ENCODE peak calls at places on chromosomes 3 and 15, in seven cellular contexts. O is PC-3, M is neuronal stem cell, Y is mesendoderm, I is aorta, X is OCI-LY7, K is A549. D is an unnamed sample.

GRCh38 chr3:138938056-138938876 is 8.7 kb downstream of the FOXL2 start:
- DNase-seq in O (no peak), M (no peak), Y (peak; percentile 40), I (no peak), X (no peak), K (no peak), D (no peak)

GRCh38 chr3:57755368-57756021 is 614 bp upstream of the SLMAP start:
- DNase-seq in O (peak; percentile 79), M (no peak), Y (peak; percentile 87), I (no peak), X (peak; percentile 77), K (peak; percentile 63), D (peak; percentile 65)

GRCh38 chr3:10594915-10595314 is 89.5 kb upstream of the ATP2B2 start:
- DNase-seq in O (peak; percentile 70), M (peak; percentile 92), Y (peak; percentile 90), I (peak; percentile 50), X (peak; percentile 66), K (peak; percentile 56), D (peak; percentile 85)

GRCh38 chr3:93843981-93844380 is 129.7 kb downstream of the PROS1 start:
- DNase-seq in O (peak; percentile 88), M (no peak), Y (peak; percentile 43), I (no peak), X (no peak), K (peak; percentile 79), D (no peak)

GRCh38 chr3:171206283-171206682 is 179.8 kb upstream of the SLC2A2 start:
- DNase-seq in O (no peak), M (no peak), Y (peak; percentile 85), I (no peak), X (no peak), K (no peak), D (no peak)

GRCh38 chr3:43203022-43203421 is 83.3 kb upstream of the SNRK start:
- DNase-seq in O (no peak), M (no peak), Y (peak; percentile 30), I (no peak), X (no peak), K (no peak), D (no peak)

GRCh38 chr15:42035362-42035761 is 14.5 kb upstream of the PLA2G4E start:
- DNase-seq in O (peak; percentile 27), M (no peak), Y (peak; percentile 62), I (no peak), X (peak; percentile 73), K (no peak), D (no peak)

GRCh38 chr3:172307143-172307560 is 141.1 kb downstream of the GHSR start:
- DNase-seq in O (peak; percentile 22), M (no peak), Y (no peak), I (no peak), X (no peak), K (peak; percentile 30), D (no peak)

GRCh38 chr15:81155375-81156218 is 21.5 kb downstream of the CFAP161 start:
- DNase-seq in O (peak; percentile 62), M (no peak), Y (peak; percentile 56), I (no peak), X (peak; percentile 62), K (peak; percentile 69), D (peak; percentile 67)

GRCh38 chr3:123444744-123445143 is 4.1 kb downstream of the ADCY5 start:
- DNase-seq in O (no peak), M (no peak), Y (no peak), I (no peak), X (no peak), K (no peak), D (no peak)

GRCh38 chr3:106251160-106251892 is 382.5 kb upstream of the CBLB start:
- DNase-seq in O (peak; percentile 69), M (no peak), Y (peak; percentile 52), I (no peak), X (no peak), K (peak; percentile 10), D (no peak)

GRCh38 chr15:91710072-91710471 is 143.4 kb upstream of the SLCO3A1 start:
- DNase-seq in O (peak; percentile 39), M (no peak), Y (peak; percentile 80), I (no peak), X (no peak), K (no peak), D (no peak)

GRCh38 chr3:127067116-127067910 is 84.4 kb downstream of the PLXNA1 start:
- DNase-seq in O (no peak), M (no peak), Y (no peak), I (no peak), X (no peak), K (no peak), D (no peak)

GRCh38 chr15:93458567-93458966 is 369.6 kb upstream of the RGMA start:
- DNase-seq in O (no peak), M (no peak), Y (no peak), I (no peak), X (no peak), K (no peak), D (no peak)

GRCh38 chr3:73121684-73122331 is 60.3 kb downstream of the EBLN2 start:
- DNase-seq in O (no peak), M (no peak), Y (no peak), I (no peak), X (no peak), K (no peak), D (peak; percentile 76)

GRCh38 chr15:58203537-58203936 is 65.4 kb downstream of the AQP9 start:
- DNase-seq in O (no peak), M (no peak), Y (no peak), I (no peak), X (no peak), K (no peak), D (no peak)

GRCh38 chr15:86079491-86080266 is at the start of gene AGBL1:
- DNase-seq in O (no peak), M (no peak), Y (peak; percentile 76), I (no peak), X (no peak), K (no peak), D (no peak)

GRCh38 chr15:39426552-39427532 is 154.0 kb upstream of the THBS1 start:
- DNase-seq in O (no peak), M (no peak), Y (no peak), I (peak; percentile 83), X (no peak), K (no peak), D (peak; percentile 100)

GRCh38 chr3:114394551-114394950 is 100.7 kb downstream of the TIGIT start:
- DNase-seq in O (no peak), M (no peak), Y (no peak), I (no peak), X (no peak), K (no peak), D (no peak)
- H3K4me3 ChIP-seq in O (no peak overlapping the region), M (no peak overlapping the region), Y (no peak overlapping the region), I (no peak overlapping the region), X (no peak overlapping the region), K (no peak overlapping the region), D (no peak overlapping the region)

DNA sequence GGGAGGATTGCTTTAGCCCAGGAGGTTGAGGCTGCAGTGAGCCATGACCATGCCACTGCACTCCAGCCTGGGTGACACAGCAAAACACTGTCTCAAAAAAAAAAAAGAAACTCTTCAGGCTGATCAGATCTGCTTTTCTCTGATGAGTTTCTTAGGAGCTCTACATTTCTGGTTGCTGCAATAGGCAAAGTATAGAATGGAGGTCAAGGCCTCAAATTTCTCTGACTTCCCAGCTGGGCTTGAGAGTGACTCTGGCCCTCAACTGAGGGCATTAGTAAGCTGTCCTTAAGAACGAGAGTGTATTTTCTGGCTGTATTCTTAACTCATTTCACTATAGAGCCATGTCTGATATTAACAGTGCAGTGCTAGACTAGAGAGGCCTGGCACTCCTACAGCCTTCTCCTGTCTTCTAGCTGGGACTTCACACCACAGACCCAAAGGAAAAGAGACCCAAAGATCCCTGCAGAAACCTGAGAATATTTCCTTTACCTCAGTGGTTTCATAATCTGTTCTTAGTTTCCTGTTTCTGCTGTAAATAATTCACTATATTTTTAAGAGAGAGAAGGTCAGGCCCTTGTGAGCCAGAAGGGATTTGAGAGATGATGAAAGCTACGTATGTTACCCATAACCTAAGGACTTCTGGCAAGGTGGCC is 2.0 kb upstream of the NR1I2 start:
- DNase-seq in O (no peak), M (no peak), Y (no peak), I (no peak), X (no peak), K (no peak), D (no peak)
- H3K4me3 ChIP-seq in O (no peak overlapping the region), M (no peak overlapping the region), Y (no peak overlapping the region), I (no peak overlapping the region), X (no peak overlapping the region), K (no peak overlapping the region), D (no peak overlapping the region)

GRCh38 chr3:112858410-112859069 is 11.9 kb upstream of the CD200R1L start:
- DNase-seq in O (no peak), M (no peak), Y (no peak), I (no peak), X (no peak), K (no peak), D (no peak)
- H3K4me3 ChIP-seq in O (no peak overlapping the region), M (no peak overlapping the region), Y (no peak overlapping the region), I (no peak overlapping the region), X (no peak overlapping the region), K (no peak overlapping the region), D (no peak overlapping the region)

DNA sequence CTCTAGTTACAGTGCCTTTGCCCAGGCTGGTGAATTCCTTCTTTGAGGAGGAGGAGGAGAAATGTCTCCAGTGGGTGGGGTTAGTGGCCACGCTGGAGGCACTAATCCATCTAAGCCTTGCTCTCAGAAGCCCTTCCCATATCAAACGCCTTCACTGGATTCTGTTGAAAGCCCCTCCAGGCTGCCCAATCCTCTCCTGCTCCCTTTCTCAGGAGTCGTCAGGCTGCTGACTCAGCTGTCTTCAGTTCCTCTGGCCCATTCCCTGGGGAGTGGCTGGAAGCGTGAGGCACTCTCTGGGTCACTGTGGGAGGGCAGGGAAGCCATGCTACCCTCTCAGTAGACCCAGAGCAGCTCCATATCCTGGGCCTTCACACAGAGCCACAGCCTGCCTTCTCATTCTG is 2.7 kb downstream of the AP2M1 start:
- DNase-seq in O (no peak), M (peak; percentile 38), Y (peak; percentile 89), I (peak; percentile 63), X (no peak), K (no peak), D (no peak)
- H3K4me3 ChIP-seq in O (peak overlapping the region; percentile 89), M (peak overlapping the region; percentile 99), Y (no peak overlapping the region), I (no peak overlapping the region), X (no peak overlapping the region), K (peak overlapping the region; percentile 91), D (no peak overlapping the region)

GRCh38 chr3:19254189-19254588 is 105.9 kb downstream of the KCNH8 start:
- DNase-seq in O (no peak), M (no peak), Y (no peak), I (no peak), X (no peak), K (no peak), D (peak; percentile 74)
- H3K4me3 ChIP-seq in O (no peak overlapping the region), M (no peak overlapping the region), Y (no peak overlapping the region), I (no peak overlapping the region), X (no peak overlapping the region), K (no peak overlapping the region), D (no peak overlapping the region)

GRCh38 chr3:63870606-63871005 is 6.9 kb downstream of the ATXN7 start:
- DNase-seq in O (no peak), M (no peak), Y (no peak), I (no peak), X (no peak), K (no peak), D (no peak)

GRCh38 chr3:63869929-63870328 is 6.3 kb downstream of the ATXN7 start:
- DNase-seq in O (no peak), M (no peak), Y (no peak), I (no peak), X (no peak), K (no peak), D (no peak)

GRCh38 chr3:63874769-63875168 is 11.1 kb downstream of the ATXN7 start:
- DNase-seq in O (no peak), M (no peak), Y (no peak), I (no peak), X (no peak), K (no peak), D (no peak)

GRCh38 chr3:63875510-63875909 is 11.8 kb downstream of the ATXN7 start:
- DNase-seq in O (no peak), M (no peak), Y (no peak), I (no peak), X (no peak), K (no peak), D (no peak)

GRCh38 chr3:63872135-63872924 is 8.7 kb downstream of the ATXN7 start:
- DNase-seq in O (peak; percentile 74), M (no peak), Y (peak; percentile 79), I (no peak), X (no peak), K (no peak), D (no peak)
- H3K4me3 ChIP-seq in O (no peak overlapping the region), M (no peak overlapping the region), Y (no peak overlapping the region), I (no peak overlapping the region), X (peak overlapping the region; percentile 8), K (no peak overlapping the region), D (no peak overlapping the region)

D was measured in Jurkat, Clone E6-1.